ENCODE peak calls at places on chromosomes 2 and 18, in four cellular contexts. R is amniotic stem cell; Y is A549; P is stimulated activated CD4-positive, alpha-beta T cell treated with anti-CD3 and anti-CD28 coated beads, Interleukin-1b, Interleukin-23, amount 100 ng/mL, for 24 hours. K is an unnamed sample.

GRCh38 chr2:7508220-7508943 is 591.2 kb downstream of the RNF144A start:
- DNase-seq in R (no peak), Y (no peak), P (no peak), K (no peak)

GRCh38 chr18:54802686-54803395 is 25.4 kb upstream of the RAB27B start:
- DNase-seq in R (no peak), Y (no peak), P (no peak), K (no peak)

GRCh38 chr2:37802899-37803379 is 122.1 kb upstream of the RMDN2 start:
- DNase-seq in R (peak), Y (peak), P (no peak), K (no peak)

GRCh38 chr2:233822781-233823730 is 31.3 kb downstream of the HJURP start:
- DNase-seq in R (no peak), Y (no peak), P (no peak), K (no peak)

GRCh38 chr2:179726461-179727180 is 134.8 kb downstream of the ZNF385B start:
- DNase-seq in R (no peak), Y (no peak), P (no peak), K (no peak)

GRCh38 chr2:37870829-37871228 is 54.3 kb upstream of the RMDN2 start:
- DNase-seq in R (no peak), Y (no peak), P (no peak), K (no peak)

GRCh38 chr2:220814441-220814840 is 757.7 kb downstream of the EPHA4 start:
- DNase-seq in R (no peak), Y (no peak), P (no peak), K (no peak)

GRCh38 chr2:36294290-36294689 is 61.3 kb upstream of the CRIM1 start:
- DNase-seq in R (no peak), Y (no peak), P (no peak), K (no peak)

GRCh38 chr18:35121531-35121930 is 80.3 kb downstream of the MAPRE2 start:
- DNase-seq in R (no peak), Y (no peak), P (no peak), K (no peak)

GRCh38 chr2:100639588-100640195 is 76.9 kb downstream of the PDCL3 start:
- DNase-seq in R (no peak), Y (no peak), P (no peak), K (no peak)

GRCh38 chr2:63055510-63056308 is 5.1 kb downstream of the OTX1 start:
- DNase-seq in R (no peak), Y (no peak), P (no peak), K (no peak)

GRCh38 chr18:40867452-40867851 is 1087.6 kb upstream of the PIK3C3 start:
- DNase-seq in R (peak), Y (no peak), P (no peak), K (no peak)

GRCh38 chr2:155310589-155310988 is 612.1 kb downstream of the KCNJ3 start:
- DNase-seq in R (no peak), Y (peak), P (no peak), K (no peak)

GRCh38 chr2:227616631-227617030 is 667 bp upstream of the SCYGR4 start:
- DNase-seq in R (no peak), Y (no peak), P (no peak), K (no peak)

GRCh38 chr2:3598912-3599854 is 4.3 kb downstream of the COLEC11 start:
- DNase-seq in R (no peak), Y (no peak), P (no peak), K (no peak)

GRCh38 chr18:59501876-59502221 is 142.8 kb upstream of the LMAN1 start:
- DNase-seq in R (no peak), Y (no peak), P (no peak), K (no peak)

GRCh38 chr2:31398881-31399280 is 15.7 kb downstream of the XDH start:
- DNase-seq in R (no peak), Y (no peak), P (no peak), K (no peak)

GRCh38 chr2:222318026-222318711 is 19.4 kb upstream of the PAX3 start:
- DNase-seq in R (no peak), Y (peak), P (no peak), K (no peak)

GRCh38 chr2:40592223-40592622 is 140.3 kb upstream of the SLC8A1 start:
- DNase-seq in R (no peak), Y (no peak), P (no peak), K (no peak)

GRCh38 chr2:33022989-33023731 is 76.4 kb downstream of the LTBP1 start:
- DNase-seq in R (peak), Y (peak), P (no peak), K (no peak)

GRCh38 chr2:132974477-132975050 is 304.6 kb upstream of the LYPD1 start:
- DNase-seq in R (no peak), Y (no peak), P (no peak), K (no peak)

GRCh38 chr2:12759248-12759647 is 42.5 kb downstream of the TRIB2 start:
- DNase-seq in R (peak), Y (no peak), P (no peak), K (no peak)

GRCh38 chr2:118855451-118856279 is 8.2 kb upstream of the EN1 start:
- DNase-seq in R (peak), Y (peak), P (peak), K (peak)

GRCh38 chr18:1573732-1574131 is 669.1 kb downstream of the ADCYAP1 start:
- DNase-seq in R (no peak), Y (no peak), P (no peak), K (no peak)

GRCh38 chr2:128489580-128490273 is 171.1 kb upstream of the HS6ST1 start:
- DNase-seq in R (no peak), Y (no peak), P (no peak), K (no peak)

GRCh38 chr2:109724533-109725460 is 69.3 kb upstream of the RGPD5 start:
- DNase-seq in R (no peak), Y (no peak), P (no peak), K (no peak)

GRCh38 chr18:29154758-29155725 is 978.1 kb upstream of the CDH2 start:
- DNase-seq in R (peak), Y (no peak), P (no peak), K (no peak)

GRCh38 chr2:152499921-152500320 is 164.9 kb downstream of the FMNL2 start:
- DNase-seq in R (no peak), Y (no peak), P (no peak), K (no peak)

GRCh38 chr2:195608768-195609454 is 48.1 kb upstream of the SLC39A10 start:
- DNase-seq in R (no peak), Y (no peak), P (no peak), K (no peak)

GRCh38 chr2:233430651-233431050 is 76.4 kb downstream of the DGKD start:
- DNase-seq in R (no peak), Y (no peak), P (no peak), K (no peak)

GRCh38 chr2:45888167-45888566 is 236.7 kb downstream of the PRKCE start:
- DNase-seq in R (no peak), Y (no peak), P (no peak), K (no peak)

GRCh38 chr2:168119519-168120141 is 127.8 kb downstream of the STK39 start:
- DNase-seq in R (peak), Y (no peak), P (no peak), K (no peak)

GRCh38 chr2:14941151-14941631 is 308.7 kb downstream of the LRATD1 start:
- DNase-seq in R (no peak), Y (no peak), P (no peak), K (no peak)

GRCh38 chr2:50582164-50582563 is 449.8 kb downstream of the NRXN1 start:
- DNase-seq in R (no peak), Y (no peak), P (no peak), K (no peak)